ENCODE peak calls at places on chromosomes 3 and 15, in six cellular contexts. V is A549, K is K562, P is upper lobe of left lung, F is HepG2, W is GM12878. Q is an unnamed sample.
A peak's percentile ranks its signal among the peaks of the same experiment; 100 is the strongest.

GRCh38 chr3:180595536-180595935 is 6.4 kb upstream of the TTC14 start:
- ATAC-seq in K (no peak), V (no peak), W (no peak), P (no peak), F (no peak), Q (no peak)

GRCh38 chr3:135918600-135918999 is 46.9 kb upstream of the PPP2R3A start:
- ATAC-seq in P (peak; percentile 58), V (peak; percentile 71), F (peak; percentile 27), W (peak; percentile 32), K (peak; percentile 56), Q (peak; percentile 51)

GRCh38 chr3:188220988-188221818 is 67.2 kb downstream of the LPP start:
- ATAC-seq in W (no peak), P (peak; percentile 93), F (peak; percentile 34), V (peak; percentile 45), K (no peak), Q (peak; percentile 93)

GRCh38 chr15:43948691-43949325 is 122.0 kb downstream of the WDR76 start:
- ATAC-seq in P (no peak), K (no peak), W (peak; percentile 95), F (no peak), V (no peak), Q (no peak)

GRCh38 chr3:9036327-9037112 is 73.2 kb upstream of the RAD18 start:
- ATAC-seq in P (peak; percentile 91), F (no peak), V (no peak), W (no peak), K (no peak), Q (peak; percentile 88)

GRCh38 chr3:76552653-76553052 is 487.2 kb upstream of the ROBO2 start:
- ATAC-seq in W (no peak), K (no peak), P (no peak), F (no peak), V (no peak), Q (no peak)

GRCh38 chr3:66789584-66790237 is 208.4 kb upstream of the KBTBD8 start:
- ATAC-seq in P (no peak), V (no peak), K (no peak), W (no peak), F (no peak), Q (peak; percentile 86)

GRCh38 chr15:74333662-74334061 is 33.8 kb downstream of the CYP11A1 start:
- ATAC-seq in V (no peak), K (no peak), P (no peak), W (no peak), F (no peak), Q (no peak)

GRCh38 chr3:69763976-69764851 is 24.9 kb downstream of the MITF start:
- ATAC-seq in V (peak; percentile 39), K (no peak), W (peak; percentile 81), P (peak; percentile 53), F (no peak), Q (no peak)

GRCh38 chr3:25348996-25349576 is 79.0 kb upstream of the RARB start:
- ATAC-seq in F (no peak), V (no peak), P (no peak), W (no peak), K (no peak), Q (no peak)

GRCh38 chr3:120263792-120264191 is 21.2 kb downstream of the GPR156 start:
- ATAC-seq in W (no peak), K (peak; percentile 63), V (no peak), F (no peak), P (no peak), Q (no peak)

GRCh38 chr3:21839592-21839991 is 88.6 kb upstream of the ZNF385D start:
- ATAC-seq in K (peak; percentile 83), P (peak; percentile 71), F (no peak), W (peak; percentile 61), V (no peak), Q (peak; percentile 77)

GRCh38 chr3:10192953-10193691 is 28.4 kb downstream of the IRAK2 start:
- ATAC-seq in W (peak; percentile 73), P (no peak), F (peak; percentile 39), V (peak; percentile 70), K (peak; percentile 12), Q (no peak)

GRCh38 chr3:108125550-108126071 is 34.8 kb upstream of the CD47 start:
- ATAC-seq in W (peak; percentile 75), F (no peak), V (no peak), P (no peak), K (peak; percentile 82), Q (peak; percentile 56)

GRCh38 chr3:20186600-20187004 is 596 bp upstream of the SGO1 start:
- ATAC-seq in K (no peak), P (peak; percentile 44), V (peak; percentile 10), F (peak; percentile 8), W (no peak), Q (no peak)

GRCh38 chr3:167668651-167669050 is 14.9 kb upstream of the WDR49 start:
- ATAC-seq in W (no peak), V (no peak), F (peak; percentile 26), P (no peak), K (no peak), Q (no peak)

GRCh38 chr3:5305681-5305983 is 118.1 kb downstream of the EDEM1 start:
- ATAC-seq in W (peak; percentile 53), P (no peak), V (peak; percentile 63), K (peak; percentile 23), F (peak; percentile 37), Q (no peak)

GRCh38 chr3:37103103-37103815 is 71.1 kb downstream of the LRRFIP2 start:
- ATAC-seq in V (peak; percentile 76), P (no peak), F (no peak), W (no peak), K (peak; percentile 24), Q (no peak)

GRCh38 chr3:125103406-125103805 is 47.6 kb upstream of the HEG1 start:
- ATAC-seq in W (no peak), K (no peak), F (no peak), P (no peak), V (no peak), Q (no peak)

GRCh38 chr3:135143474-135143873 is 348.4 kb downstream of the EPHB1 start:
- ATAC-seq in F (no peak), W (no peak), V (no peak), K (no peak), P (no peak), Q (no peak)

GRCh38 chr3:127323581-127323980 is 35.7 kb upstream of the PRR20G start:
- ATAC-seq in P (no peak), F (no peak), V (no peak), W (no peak), K (no peak), Q (no peak)

GRCh38 chr3:167066977-167067843 is 312.9 kb downstream of the ZBBX start:
- ATAC-seq in V (no peak), W (no peak), K (no peak), P (no peak), F (no peak), Q (no peak)

GRCh38 chr3:71144525-71145253 is 438.8 kb downstream of the FOXP1 start:
- ATAC-seq in W (no peak), F (no peak), P (peak; percentile 29), K (no peak), V (peak; percentile 29), Q (no peak)

GRCh38 chr15:45618813-45619212 is 16.0 kb upstream of the SQOR start:
- ATAC-seq in K (no peak), P (no peak), F (peak; percentile 54), W (peak; percentile 69), V (peak; percentile 46), Q (no peak)

GRCh38 chr3:52072020-52072419 is 15.6 kb upstream of the DUSP7 start:
- ATAC-seq in V (no peak), K (no peak), F (no peak), W (no peak), P (no peak), Q (no peak)

GRCh38 chr3:177883957-177884356 is 652.3 kb upstream of the KCNMB2 start:
- ATAC-seq in F (no peak), K (no peak), P (no peak), W (peak; percentile 53), V (no peak), Q (no peak)

GRCh38 chr3:197022405-197023231 is 7.0 kb downstream of the MELTF start:
- ATAC-seq in V (no peak), W (peak; percentile 61), F (no peak), K (no peak), P (no peak), Q (no peak)

GRCh38 chr3:78003090-78003489 is 963.2 kb downstream of the ROBO2 start:
- ATAC-seq in V (no peak), P (no peak), W (no peak), K (no peak), F (no peak), Q (no peak)

GRCh38 chr3:105322570-105323273 is 44.0 kb upstream of the ALCAM start:
- ATAC-seq in F (no peak), K (no peak), V (no peak), P (no peak), W (peak; percentile 94), Q (no peak)

DNA sequence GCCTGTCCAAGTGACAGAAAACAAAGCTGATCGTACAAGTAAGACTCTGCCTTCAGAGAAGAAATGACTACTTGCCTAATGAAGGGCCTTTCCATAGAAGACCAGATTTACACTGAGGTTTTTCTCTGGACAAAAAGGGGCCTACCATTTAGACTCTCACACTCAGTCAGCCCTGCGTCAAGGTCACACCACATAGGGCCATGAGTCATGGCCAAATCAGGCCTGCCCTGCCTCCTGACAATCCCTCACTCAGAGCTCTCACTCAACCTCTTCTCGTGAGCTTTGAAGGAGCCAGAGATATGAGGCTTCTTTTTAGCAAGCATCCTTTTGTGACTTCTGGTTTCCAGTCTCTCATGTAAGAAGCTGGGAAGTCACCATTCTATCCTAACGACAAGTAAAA is 68.1 kb upstream of the NMNAT3 start:
- ATAC-seq in W (peak; percentile 68), P (no peak), K (no peak), V (no peak), F (peak; percentile 92), Q (no peak)
- H3K27ac ChIP-seq in W (no peak overlapping the region), P (no peak overlapping the region), K (no peak overlapping the region), V (no peak overlapping the region), F (no peak overlapping the region), Q (no peak overlapping the region)

DNA sequence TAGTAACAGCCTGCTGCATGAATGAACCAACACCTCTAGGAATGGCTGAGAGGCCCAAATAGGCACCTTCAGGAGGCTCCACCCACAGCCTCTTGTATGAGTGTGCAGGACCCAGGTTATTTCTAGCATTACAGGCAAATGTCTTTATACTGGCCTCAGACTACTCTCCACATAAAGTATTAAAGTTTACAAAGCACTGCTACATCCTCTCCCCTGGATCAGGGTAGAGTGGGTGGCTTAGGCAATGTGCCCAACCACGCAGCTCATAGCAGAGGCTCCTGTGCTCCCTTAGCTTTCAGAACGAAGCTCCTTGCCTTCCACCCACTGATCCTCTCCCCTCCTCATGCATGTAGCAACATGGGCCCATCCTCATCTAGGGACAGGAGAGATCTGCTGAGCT is 16.3 kb downstream of the TMEM43 start:
- ATAC-seq in P (no peak), F (no peak), V (no peak), K (no peak), W (no peak), Q (no peak)
- H3K4me1 ChIP-seq in P (peaks cover 32% of the 10 kb centered on the region), F (peaks cover 20% of the 10 kb centered on the region), V (peaks cover 39% of the 10 kb centered on the region), K (peaks cover 14% of the 10 kb centered on the region), W (peaks cover 16% of the 10 kb centered on the region), Q (peaks cover 72% of the 10 kb centered on the region)

DNA sequence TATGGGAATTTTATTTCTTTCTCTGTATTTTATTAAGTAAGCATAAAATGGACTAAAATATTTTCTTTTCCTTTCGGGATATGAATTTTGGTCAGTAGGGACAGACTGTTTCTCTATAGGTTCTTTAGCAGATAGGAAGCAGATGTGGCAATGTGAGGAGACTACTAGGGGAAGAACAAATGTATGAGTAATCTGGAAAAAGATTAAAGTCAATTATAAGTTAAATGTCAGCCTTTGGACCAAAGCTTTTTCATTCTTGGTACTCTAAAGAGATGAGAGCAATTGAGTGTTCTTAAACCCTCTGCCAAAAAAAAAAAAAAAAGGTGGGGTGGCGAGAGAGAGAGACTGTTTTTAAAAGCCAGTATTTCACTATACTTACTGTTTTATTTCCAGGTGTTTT is 63.6 kb downstream of the LRRC49 start:
- ATAC-seq in F (no peak), W (no peak), P (no peak), V (no peak), K (no peak), Q (no peak)
- TF ChIP-seq EP300 in F (no peak), W (no peak), P (no peak), V (no peak), K (no peak), Q (no peak)

GRCh38 chr15:63892794-63893441 is 59.2 kb upstream of the HERC1 start:
- ATAC-seq in F (no peak), W (peak; percentile 59), V (no peak), K (no peak), P (peak; percentile 41), Q (no peak)
- H3K27ac ChIP-seq in F (no peak overlapping the region), W (peak overlapping the region; percentile 79), V (no peak overlapping the region), K (peak overlapping the region; percentile 32), P (no peak overlapping the region), Q (no peak overlapping the region)

Q was measured in gastroesophageal sphincter.